ENCODE peak calls at places on chromosomes 5 and 9, in four cellular contexts. E is GM12878, Q is K562, X is HL-60. A is an unnamed sample.

GRCh38 chr9:114030364-114030763 is 47.7 kb downstream of the AMBP start:
- DNase-seq in E (no peak), Q (no peak), X (no peak), A (no peak)

GRCh38 chr5:105506692-105507277 is 1944.2 kb upstream of the NUDT12 start:
- DNase-seq in E (no peak), Q (peak; percentile 6), X (no peak), A (no peak)

GRCh38 chr5:181188700-181189362 is 16.2 kb downstream of the TRIM7 start:
- DNase-seq in E (peak; percentile 85), Q (no peak), X (no peak), A (no peak)

GRCh38 chr9:92300935-92301334 is 7.4 kb upstream of the IARS1 start:
- DNase-seq in E (no peak), Q (no peak), X (no peak), A (no peak)

GRCh38 chr5:144144956-144145751 is 25.3 kb downstream of the YIPF5 start:
- DNase-seq in E (no peak), Q (no peak), X (no peak), A (no peak)

GRCh38 chr5:173187054-173187743 is 42.9 kb downstream of the BNIP1 start:
- DNase-seq in E (no peak), Q (no peak), X (no peak), A (no peak)

GRCh38 chr5:96595300-96596090 is 66.7 kb upstream of the CAST start:
- DNase-seq in E (no peak), Q (peak; percentile 48), X (no peak), A (no peak)

GRCh38 chr5:127028822-127029457 is 1.4 kb downstream of the MARCHF3 start:
- DNase-seq in E (no peak), Q (no peak), X (no peak), A (no peak)

GRCh38 chr9:124291801-124292396 is 34.1 kb downstream of the NEK6 start:
- DNase-seq in E (peak; percentile 77), Q (no peak), X (no peak), A (no peak)

GRCh38 chr5:109612278-109612905 is 77.3 kb upstream of the MAN2A1 start:
- DNase-seq in E (no peak), Q (no peak), X (no peak), A (no peak)

GRCh38 chr5:67032921-67033664 is 163.5 kb downstream of the CD180 start:
- DNase-seq in E (no peak), Q (no peak), X (peak; percentile 3), A (no peak)

GRCh38 chr5:72434781-72435437 is 72.3 kb downstream of the ZNF366 start:
- DNase-seq in E (no peak), Q (no peak), X (no peak), A (no peak)

GRCh38 chr5:6450235-6450860 is 1.7 kb downstream of the UBE2QL1 start:
- DNase-seq in E (no peak), Q (no peak), X (no peak), A (no peak)

GRCh38 chr5:171493646-171494393 is 74.4 kb downstream of the FGF18 start:
- DNase-seq in E (no peak), Q (no peak), X (no peak), A (no peak)

GRCh38 chr5:139523635-139524445 is 37.3 kb upstream of the UBE2D2 start:
- DNase-seq in E (no peak), Q (no peak), X (no peak), A (no peak)

GRCh38 chr9:69411931-69412740 is 87.1 kb downstream of the ENTREP1 start:
- DNase-seq in E (no peak), Q (no peak), X (no peak), A (no peak)

GRCh38 chr5:139251281-139251687 is 42.3 kb upstream of the MATR3 start:
- DNase-seq in E (peak; percentile 38), Q (peak; percentile 30), X (no peak), A (peak; percentile 55)

GRCh38 chr9:129283705-129284606 is 105.9 kb upstream of the IER5L start:
- DNase-seq in E (no peak), Q (no peak), X (no peak), A (no peak)

GRCh38 chr5:142960309-142960696 is 190.1 kb downstream of the ARHGAP26 start:
- DNase-seq in E (no peak), Q (no peak), X (no peak), A (no peak)

GRCh38 chr9:113556877-113557593 is 93.5 kb downstream of the RGS3 start:
- DNase-seq in E (no peak), Q (no peak), X (no peak), A (no peak)

GRCh38 chr9:86324901-86325300 is 29.3 kb downstream of the TUT7 start:
- DNase-seq in E (no peak), Q (no peak), X (no peak), A (no peak)

GRCh38 chr5:160747559-160747958 is 104.5 kb downstream of the ATP10B start:
- DNase-seq in E (no peak), Q (no peak), X (no peak), A (no peak)

GRCh38 chr9:84823426-84824271 is 154.1 kb downstream of the NTRK2 start:
- DNase-seq in E (peak; percentile 24), Q (no peak), X (no peak), A (no peak)

GRCh38 chr9:121360975-121361374 is 9.1 kb downstream of the STOM start:
- DNase-seq in E (no peak), Q (no peak), X (no peak), A (no peak)

GRCh38 chr9:106880863-106881262 is 17.9 kb downstream of the ZNF462 start:
- DNase-seq in E (no peak), Q (no peak), X (no peak), A (no peak)

GRCh38 chr9:83280790-83281189 is 217.8 kb upstream of the RASEF start:
- DNase-seq in E (no peak), Q (no peak), X (no peak), A (no peak)

GRCh38 chr5:180703912-180704311 is 35.9 kb downstream of the OR2Y1 start:
- DNase-seq in E (no peak), Q (no peak), X (no peak), A (no peak)

GRCh38 chr5:176714067-176714466 is 66.8 kb downstream of the TSPAN17 start:
- DNase-seq in E (no peak), Q (no peak), X (no peak), A (no peak)

GRCh38 chr9:82133973-82134372 is 145.4 kb downstream of the SPATA31D1 start:
- DNase-seq in E (no peak), Q (no peak), X (no peak), A (no peak)

GRCh38 chr9:36118706-36119105 is 17.8 kb upstream of the GLIPR2 start:
- DNase-seq in E (no peak), Q (no peak), X (no peak), A (no peak)

GRCh38 chr5:454936-455335 is 12.0 kb downstream of the EXOC3 start:
- DNase-seq in E (no peak), Q (no peak), X (no peak), A (no peak)

GRCh38 chr5:142411656-142412425 is 87.0 kb upstream of the SPRY4 start:
- DNase-seq in E (no peak), Q (no peak), X (no peak), A (no peak)

GRCh38 chr9:130421802-130422276 is 22.9 kb upstream of the ASS1 start:
- DNase-seq in E (no peak), Q (no peak), X (no peak), A (no peak)

GRCh38 chr5:137825165-137825564 is 42.5 kb upstream of the MYOT start:
- DNase-seq in E (no peak), Q (no peak), X (no peak), A (no peak)
- TF ChIP-seq SPI1 in E (no peak), Q (no peak), X (no peak), A (no peak)

GRCh38 chr9:98579700-98580099 is 129.0 kb downstream of the GABBR2 start:
- DNase-seq in E (no peak), Q (no peak), X (no peak), A (no peak)

GRCh38 chr9:98576354-98576753 is 132.4 kb downstream of the GABBR2 start:
- DNase-seq in E (no peak), Q (peak; percentile 75), X (no peak), A (no peak)

GRCh38 chr9:98577446-98577845 is 131.3 kb downstream of the GABBR2 start:
- DNase-seq in E (no peak), Q (no peak), X (no peak), A (no peak)

GRCh38 chr9:98575379-98576346 is 133.1 kb downstream of the GABBR2 start:
- DNase-seq in E (peak; percentile 86), Q (peak; percentile 91), X (peak; percentile 90), A (peak; percentile 58)

GRCh38 chr9:98576859-98577258 is 131.9 kb downstream of the GABBR2 start:
- DNase-seq in E (no peak), Q (no peak), X (no peak), A (no peak)
- TF ChIP-seq POLR2AphosphoS5 in E (no peak), Q (no peak), X (no peak), A (no peak)

DNA sequence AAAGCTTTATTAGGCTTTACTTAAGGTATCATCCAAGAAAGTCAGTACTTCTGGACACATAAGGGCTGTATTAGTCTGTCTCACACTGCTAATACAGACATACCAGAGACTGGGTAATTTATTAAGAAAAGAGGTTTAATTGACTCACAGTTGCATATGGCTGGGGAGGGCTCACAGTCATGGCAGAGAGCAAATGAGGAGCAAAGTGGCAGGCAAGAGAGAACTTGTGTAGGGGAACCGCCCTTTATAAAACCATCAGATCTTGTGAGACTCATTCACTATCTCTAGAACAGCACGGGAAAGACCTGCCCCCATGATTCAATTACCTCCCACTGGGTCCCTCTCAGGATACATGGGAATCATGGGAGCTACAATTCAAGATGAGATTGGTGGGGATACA is 49.2 kb upstream of the SLC44A1 start:
- DNase-seq in E (no peak), Q (no peak), X (no peak), A (no peak)
- TF ChIP-seq SPI1 in E (no peak), Q (no peak), X (no peak), A (no peak)

GRCh38 chr5:150020249-150020648 is 19.7 kb downstream of the HMGXB3 start:
- DNase-seq in E (no peak), Q (no peak), X (no peak), A (no peak)
- TF ChIP-seq POLR2AphosphoS5 in E (no peak), Q (no peak), X (no peak), A (no peak)

GRCh38 chr5:16597946-16598694 is 18.7 kb downstream of the RETREG1 start:
- DNase-seq in E (no peak), Q (no peak), X (no peak), A (no peak)

GRCh38 chr5:16600397-16600796 is 16.4 kb downstream of the RETREG1 start:
- DNase-seq in E (no peak), Q (no peak), X (no peak), A (no peak)

GRCh38 chr5:16593013-16593412 is 23.8 kb downstream of the RETREG1 start:
- DNase-seq in E (no peak), Q (no peak), X (no peak), A (no peak)

GRCh38 chr5:16593630-16594029 is 23.2 kb downstream of the RETREG1 start:
- DNase-seq in E (no peak), Q (no peak), X (no peak), A (no peak)

DNA sequence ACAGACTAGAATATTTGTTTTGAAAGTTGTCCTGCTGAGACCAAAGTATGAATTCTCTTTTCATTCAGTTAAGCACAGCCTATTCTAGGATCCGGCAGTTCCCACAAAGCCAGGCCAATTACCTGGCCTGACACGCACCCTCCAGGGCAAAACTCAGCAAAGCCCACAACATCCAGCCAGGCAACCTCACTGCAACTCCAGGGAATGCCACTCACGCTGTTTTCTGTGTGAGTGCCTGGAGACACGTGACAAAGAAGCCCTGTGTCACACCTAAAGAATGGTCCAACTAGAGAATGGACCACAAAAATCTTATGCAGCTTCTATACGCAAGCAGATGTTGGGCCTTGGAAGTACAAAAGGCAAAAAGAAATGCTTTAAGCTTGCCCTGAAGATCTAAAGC is 20.3 kb downstream of the RETREG1 start:
- DNase-seq in E (no peak), Q (no peak), X (no peak), A (no peak)
- TF ChIP-seq SPI1 in E (no peak), Q (no peak), X (no peak), A (no peak)

A was measured in GM12891.